ENCODE peak calls at places on chromosomes 5 and 9, in nine cellular contexts. H is pons; S is CD4-positive, alpha-beta memory T cell; O is type B pancreatic cell; Z is LoVo; M is psoas muscle; W is HuH-7; X is T-helper 17 cell; V is H7. D is an unnamed sample.
A peak's percentile ranks its signal among the peaks of the same experiment; 100 is the strongest.

GRCh38 chr9:85431396-85432102 is 310.2 kb downstream of the AGTPBP1 start:
- DNase-seq in X (no peak), S (no peak), O (no peak), Z (peak; percentile 71), W (no peak), V (no peak), H (no peak), M (no peak), D (no peak)

GRCh38 chr5:43582082-43583005 is 20.6 kb upstream of the NNT start:
- DNase-seq in Z (no peak), H (no peak), X (no peak), M (no peak), O (no peak), W (no peak), V (no peak), S (no peak), D (no peak)

GRCh38 chr5:133698646-133699526 is 86.5 kb upstream of the FSTL4 start:
- DNase-seq in S (no peak), H (no peak), O (peak; percentile 42), X (no peak), M (no peak), Z (no peak), W (no peak), V (no peak), D (no peak)

GRCh38 chr5:81904861-81905260 is 67.0 kb upstream of the ATG10 start:
- DNase-seq in O (no peak), M (no peak), Z (no peak), H (no peak), S (no peak), W (no peak), X (no peak), V (no peak), D (no peak)

GRCh38 chr9:100598641-100599145 is 20.8 kb downstream of the CAVIN4 start:
- DNase-seq in S (peak; percentile 81), O (peak; percentile 90), X (peak; percentile 69), M (peak; percentile 83), W (peak; percentile 72), Z (peak; percentile 89), V (peak; percentile 91), H (peak; percentile 69), D (peak; percentile 75)

GRCh38 chr9:7174884-7175283 is 417.1 kb downstream of the KDM4C start:
- DNase-seq in M (no peak), V (peak; percentile 28), W (no peak), S (no peak), X (no peak), H (no peak), Z (no peak), O (no peak), D (no peak)

GRCh38 chr5:168125445-168126199 is 165.8 kb upstream of the WWC1 start:
- DNase-seq in M (no peak), S (no peak), X (no peak), H (no peak), Z (no peak), V (no peak), W (no peak), O (no peak), D (no peak)

GRCh38 chr9:88310310-88310980 is 77.8 kb upstream of the SPIN1 start:
- DNase-seq in Z (no peak), W (peak; percentile 17), O (no peak), V (peak; percentile 62), X (no peak), M (no peak), S (no peak), H (no peak), D (no peak)

GRCh38 chr5:169450464-169450863 is 133.1 kb upstream of the SPDL1 start:
- DNase-seq in M (no peak), S (no peak), X (no peak), H (no peak), V (no peak), O (no peak), Z (no peak), W (no peak), D (no peak)

GRCh38 chr9:125427556-125427955 is 165.9 kb downstream of the GAPVD1 start:
- DNase-seq in W (no peak), S (no peak), O (no peak), Z (no peak), V (no peak), M (no peak), X (no peak), H (no peak), D (no peak)

GRCh38 chr5:36150676-36151433 is 832 bp downstream of the LMBRD2 start:
- DNase-seq in V (peak; percentile 54), M (peak; percentile 26), X (peak; percentile 17), Z (peak; percentile 73), O (no peak), W (peak; percentile 67), S (peak; percentile 29), H (peak; percentile 32), D (peak; percentile 62)

GRCh38 chr5:45696206-45696836 is at the start of gene HCN1:
- DNase-seq in M (peak; percentile 69), S (no peak), V (peak; percentile 76), O (peak; percentile 90), Z (no peak), X (no peak), H (peak; percentile 72), W (peak; percentile 26), D (no peak)